ENCODE peak calls at places on chromosomes 3 and 15, in eight cellular contexts. One of them, this sample, is unnamed.

GRCh38 chr3:100072328-100073048 is 41.8 kb downstream of the FILIP1L start:
- DNase-seq in effector memory CD4-positive, alpha-beta T cell: no peak
- DNase-seq in activated CD4-positive, alpha-beta T cell treated with anti-CD3 and anti-CD28 coated beads for 36 hours: no peak
- DNase-seq in C1 segment of cervical spinal cord: no peak
- DNase-seq in endothelial cell: no peak
- DNase-seq in Right ventricle myocardium superior: no peak
- DNase-seq in brain microvascular endothelial cell: no peak
- DNase-seq in mesothelial cell of epicardium: no peak
- DNase-seq in this sample: no peak

GRCh38 chr3:16319307-16319706 is 54.3 kb downstream of the OXNAD1 start:
- DNase-seq in effector memory CD4-positive, alpha-beta T cell: peak
- DNase-seq in Right ventricle myocardium superior: no peak
- DNase-seq in endothelial cell: peak
- DNase-seq in mesothelial cell of epicardium: no peak
- DNase-seq in C1 segment of cervical spinal cord: no peak
- DNase-seq in activated CD4-positive, alpha-beta T cell treated with anti-CD3 and anti-CD28 coated beads for 36 hours: peak
- DNase-seq in brain microvascular endothelial cell: no peak
- DNase-seq in this sample: no peak

GRCh38 chr15:83930813-83931212 is 276.9 kb downstream of the ADAMTSL3 start:
- DNase-seq in activated CD4-positive, alpha-beta T cell treated with anti-CD3 and anti-CD28 coated beads for 36 hours: no peak
- DNase-seq in effector memory CD4-positive, alpha-beta T cell: no peak
- DNase-seq in mesothelial cell of epicardium: no peak
- DNase-seq in brain microvascular endothelial cell: no peak
- DNase-seq in C1 segment of cervical spinal cord: no peak
- DNase-seq in endothelial cell: no peak
- DNase-seq in Right ventricle myocardium superior: no peak
- DNase-seq in this sample: no peak

GRCh38 chr3:126352476-126353454 is 4.4 kb downstream of the KLF15 start:
- DNase-seq in C1 segment of cervical spinal cord: no peak
- DNase-seq in activated CD4-positive, alpha-beta T cell treated with anti-CD3 and anti-CD28 coated beads for 36 hours: no peak
- DNase-seq in effector memory CD4-positive, alpha-beta T cell: no peak
- DNase-seq in Right ventricle myocardium superior: peak
- DNase-seq in endothelial cell: no peak
- DNase-seq in mesothelial cell of epicardium: no peak
- DNase-seq in brain microvascular endothelial cell: peak
- DNase-seq in this sample: peak

GRCh38 chr3:68705695-68706429 is 226.5 kb downstream of the TAFA4 start:
- DNase-seq in C1 segment of cervical spinal cord: no peak
- DNase-seq in endothelial cell: no peak
- DNase-seq in mesothelial cell of epicardium: no peak
- DNase-seq in brain microvascular endothelial cell: no peak
- DNase-seq in Right ventricle myocardium superior: peak
- DNase-seq in activated CD4-positive, alpha-beta T cell treated with anti-CD3 and anti-CD28 coated beads for 36 hours: no peak
- DNase-seq in effector memory CD4-positive, alpha-beta T cell: no peak
- DNase-seq in this sample: no peak

GRCh38 chr3:134754768-134755559 is 40.1 kb upstream of the EPHB1 start:
- DNase-seq in Right ventricle myocardium superior: no peak
- DNase-seq in mesothelial cell of epicardium: no peak
- DNase-seq in C1 segment of cervical spinal cord: no peak
- DNase-seq in effector memory CD4-positive, alpha-beta T cell: no peak
- DNase-seq in brain microvascular endothelial cell: peak
- DNase-seq in endothelial cell: peak
- DNase-seq in activated CD4-positive, alpha-beta T cell treated with anti-CD3 and anti-CD28 coated beads for 36 hours: peak
- DNase-seq in this sample: no peak

GRCh38 chr3:12508316-12508715 is 24.0 kb downstream of the TSEN2 start:
- DNase-seq in brain microvascular endothelial cell: peak
- DNase-seq in Right ventricle myocardium superior: no peak
- DNase-seq in endothelial cell: no peak
- DNase-seq in mesothelial cell of epicardium: no peak
- DNase-seq in activated CD4-positive, alpha-beta T cell treated with anti-CD3 and anti-CD28 coated beads for 36 hours: no peak
- DNase-seq in effector memory CD4-positive, alpha-beta T cell: no peak
- DNase-seq in C1 segment of cervical spinal cord: no peak
- DNase-seq in this sample: no peak

GRCh38 chr15:73882761-73883419 is 9.5 kb downstream of the TBC1D21 start:
- DNase-seq in mesothelial cell of epicardium: no peak
- DNase-seq in endothelial cell: no peak
- DNase-seq in activated CD4-positive, alpha-beta T cell treated with anti-CD3 and anti-CD28 coated beads for 36 hours: no peak
- DNase-seq in brain microvascular endothelial cell: no peak
- DNase-seq in Right ventricle myocardium superior: no peak
- DNase-seq in C1 segment of cervical spinal cord: no peak
- DNase-seq in effector memory CD4-positive, alpha-beta T cell: no peak
- DNase-seq in this sample: no peak

GRCh38 chr3:126530171-126531050 is 6.5 kb downstream of the CHST13 start:
- DNase-seq in activated CD4-positive, alpha-beta T cell treated with anti-CD3 and anti-CD28 coated beads for 36 hours: peak
- DNase-seq in endothelial cell: no peak
- DNase-seq in Right ventricle myocardium superior: peak
- DNase-seq in effector memory CD4-positive, alpha-beta T cell: no peak
- DNase-seq in C1 segment of cervical spinal cord: no peak
- DNase-seq in mesothelial cell of epicardium: no peak
- DNase-seq in brain microvascular endothelial cell: no peak
- DNase-seq in this sample: no peak

GRCh38 chr3:197749601-197750395 is at the start of gene FYTTD1:
- DNase-seq in Right ventricle myocardium superior: peak
- DNase-seq in C1 segment of cervical spinal cord: peak
- DNase-seq in effector memory CD4-positive, alpha-beta T cell: peak
- DNase-seq in endothelial cell: peak
- DNase-seq in activated CD4-positive, alpha-beta T cell treated with anti-CD3 and anti-CD28 coated beads for 36 hours: peak
- DNase-seq in mesothelial cell of epicardium: peak
- DNase-seq in brain microvascular endothelial cell: peak
- DNase-seq in this sample: peak

GRCh38 chr15:73647259-73648026 is 14.3 kb upstream of the NPTN start:
- DNase-seq in endothelial cell: no peak
- DNase-seq in effector memory CD4-positive, alpha-beta T cell: no peak
- DNase-seq in C1 segment of cervical spinal cord: no peak
- DNase-seq in activated CD4-positive, alpha-beta T cell treated with anti-CD3 and anti-CD28 coated beads for 36 hours: no peak
- DNase-seq in mesothelial cell of epicardium: no peak
- DNase-seq in Right ventricle myocardium superior: no peak
- DNase-seq in brain microvascular endothelial cell: no peak
- DNase-seq in this sample: no peak

GRCh38 chr3:160006282-160007163 is 17.9 kb downstream of the IL12A start:
- DNase-seq in effector memory CD4-positive, alpha-beta T cell: no peak
- DNase-seq in endothelial cell: peak
- DNase-seq in C1 segment of cervical spinal cord: peak
- DNase-seq in mesothelial cell of epicardium: no peak
- DNase-seq in activated CD4-positive, alpha-beta T cell treated with anti-CD3 and anti-CD28 coated beads for 36 hours: peak
- DNase-seq in brain microvascular endothelial cell: peak
- DNase-seq in Right ventricle myocardium superior: no peak
- DNase-seq in this sample: peak

GRCh38 chr3:171261487-171261886 is 198.7 kb downstream of the TNIK start:
- DNase-seq in effector memory CD4-positive, alpha-beta T cell: no peak
- DNase-seq in endothelial cell: no peak
- DNase-seq in Right ventricle myocardium superior: no peak
- DNase-seq in mesothelial cell of epicardium: no peak
- DNase-seq in activated CD4-positive, alpha-beta T cell treated with anti-CD3 and anti-CD28 coated beads for 36 hours: no peak
- DNase-seq in C1 segment of cervical spinal cord: no peak
- DNase-seq in brain microvascular endothelial cell: no peak
- DNase-seq in this sample: no peak

GRCh38 chr3:135895106-135895733 is 70.3 kb upstream of the PPP2R3A start:
- DNase-seq in Right ventricle myocardium superior: peak
- DNase-seq in effector memory CD4-positive, alpha-beta T cell: no peak
- DNase-seq in C1 segment of cervical spinal cord: peak
- DNase-seq in brain microvascular endothelial cell: peak
- DNase-seq in activated CD4-positive, alpha-beta T cell treated with anti-CD3 and anti-CD28 coated beads for 36 hours: peak
- DNase-seq in endothelial cell: peak
- DNase-seq in mesothelial cell of epicardium: peak
- DNase-seq in this sample: peak

GRCh38 chr3:108131105-108131794 is 40.4 kb upstream of the CD47 start:
- DNase-seq in activated CD4-positive, alpha-beta T cell treated with anti-CD3 and anti-CD28 coated beads for 36 hours: no peak
- DNase-seq in endothelial cell: no peak
- DNase-seq in mesothelial cell of epicardium: no peak
- DNase-seq in Right ventricle myocardium superior: no peak
- DNase-seq in effector memory CD4-positive, alpha-beta T cell: no peak
- DNase-seq in C1 segment of cervical spinal cord: no peak
- DNase-seq in brain microvascular endothelial cell: peak
- DNase-seq in this sample: no peak

GRCh38 chr15:94323076-94323475 is 91.7 kb downstream of the MCTP2 start:
- DNase-seq in mesothelial cell of epicardium: no peak
- DNase-seq in brain microvascular endothelial cell: no peak
- DNase-seq in Right ventricle myocardium superior: no peak
- DNase-seq in effector memory CD4-positive, alpha-beta T cell: no peak
- DNase-seq in activated CD4-positive, alpha-beta T cell treated with anti-CD3 and anti-CD28 coated beads for 36 hours: no peak
- DNase-seq in endothelial cell: no peak
- DNase-seq in C1 segment of cervical spinal cord: no peak
- DNase-seq in this sample: no peak